ENCODE peak calls at places on chromosomes 11 and 22, in nine cellular contexts. D, P, V, U, H, Q, Y, T and W are unnamed samples.

GRCh38 chr22:32987081-32987631 is 71.0 kb downstream of the SYN3 start:
- DNase-seq in D (no peak), P (no peak), V (no peak), U (no peak), H (no peak), Q (no peak), Y (no peak), T (no peak), W (no peak)

GRCh38 chr11:10666976-10667892 is 26.3 kb downstream of the IRAG1 start:
- DNase-seq in D (no peak), P (no peak), V (peak), U (no peak), H (no peak), Q (no peak), Y (no peak), T (no peak), W (peak)

GRCh38 chr11:1922411-1923113 is 3.1 kb downstream of the TNNT3 start:
- DNase-seq in D (no peak), P (peak), V (no peak), U (no peak), H (no peak), Q (peak), Y (no peak), T (no peak), W (no peak)

GRCh38 chr11:47591764-47592163 is 2.4 kb downstream of the C1QTNF4 start:
- DNase-seq in D (no peak), P (no peak), V (no peak), U (peak), H (no peak), Q (no peak), Y (no peak), T (no peak), W (no peak)

GRCh38 chr11:103091024-103091423 is 936 bp downstream of the DCUN1D5 start:
- DNase-seq in D (no peak), P (no peak), V (no peak), U (peak), H (no peak), Q (no peak), Y (no peak), T (no peak), W (peak)

GRCh38 chr11:2090172-2091111 is 48.7 kb downstream of the IGF2 start:
- DNase-seq in D (no peak), P (peak), V (peak), U (no peak), H (no peak), Q (no peak), Y (peak), T (no peak), W (no peak)

GRCh38 chr22:32775957-32776356 is 25.5 kb upstream of the TIMP3 start:
- DNase-seq in D (no peak), P (no peak), V (no peak), U (no peak), H (no peak), Q (no peak), Y (no peak), T (no peak), W (peak)

GRCh38 chr11:109132539-109132938 is 289.5 kb upstream of the C11orf87 start:
- DNase-seq in D (no peak), P (no peak), V (no peak), U (no peak), H (no peak), Q (no peak), Y (no peak), T (no peak), W (no peak)

GRCh38 chr22:17734197-17734596 is 40.1 kb downstream of the BID start:
- DNase-seq in D (no peak), P (no peak), V (no peak), U (no peak), H (no peak), Q (no peak), Y (no peak), T (no peak), W (peak)

GRCh38 chr22:41576877-41577276 is 12.8 kb downstream of the PMM1 start:
- DNase-seq in D (no peak), P (peak), V (no peak), U (peak), H (peak), Q (no peak), Y (no peak), T (no peak), W (peak)

GRCh38 chr11:119990306-119991021 is 147.4 kb downstream of the TRIM29 start:
- DNase-seq in D (no peak), P (no peak), V (no peak), U (no peak), H (no peak), Q (no peak), Y (no peak), T (no peak), W (peak)

GRCh38 chr11:79237676-79238075 is 203.2 kb downstream of the TENM4 start:
- DNase-seq in D (no peak), P (no peak), V (no peak), U (no peak), H (peak), Q (no peak), Y (no peak), T (no peak), W (peak)

GRCh38 chr11:60059052-60059451 is 2.6 kb downstream of the MS4A3 start:
- DNase-seq in D (no peak), P (no peak), V (no peak), U (no peak), H (no peak), Q (no peak), Y (no peak), T (no peak), W (no peak)

GRCh38 chr11:122082203-122082602 is 33.8 kb downstream of the BLID start:
- DNase-seq in D (no peak), P (no peak), V (no peak), U (no peak), H (no peak), Q (no peak), Y (no peak), T (no peak), W (no peak)

GRCh38 chr11:8813658-8814057 is 97.3 kb upstream of the AKIP1 start:
- DNase-seq in D (peak), P (peak), V (peak), U (peak), H (peak), Q (peak), Y (peak), T (peak), W (peak)

GRCh38 chr11:80529722-80530121 is 1088.9 kb upstream of the TENM4 start:
- DNase-seq in D (no peak), P (no peak), V (no peak), U (no peak), H (no peak), Q (no peak), Y (no peak), T (no peak), W (no peak)